ENCODE peak calls at places on chromosomes 2 and 18, in five cellular contexts. U is sigmoid colon, V is transverse colon, K is mammary epithelial cell, Z is mucosa of descending colon. R is an unnamed sample.

GRCh38 chr2:129698593-129698992 is 280.9 kb upstream of the RAB6C start:
- DNase-seq in U (no peak), V (no peak), K (no peak), Z (no peak), R (no peak)

GRCh38 chr18:24051256-24051947 is 36.8 kb downstream of the TTC39C start:
- DNase-seq in U (no peak), V (no peak), K (peak; percentile 40), Z (no peak), R (no peak)

GRCh38 chr2:219158025-219158424 is 2.6 kb downstream of the NHEJ1 start:
- DNase-seq in U (no peak), V (no peak), K (no peak), Z (no peak), R (peak; percentile 49)

GRCh38 chr2:132489150-132489549 is 72.5 kb downstream of the GPR39 start:
- DNase-seq in U (no peak), V (no peak), K (peak; percentile 17), Z (peak; percentile 25), R (no peak)

GRCh38 chr18:23291456-23292205 is 156.3 kb downstream of the CABLES1 start:
- DNase-seq in U (no peak), V (no peak), K (peak; percentile 70), Z (no peak), R (no peak)

GRCh38 chr18:45464619-45465018 is 150.7 kb upstream of the SLC14A2 start:
- DNase-seq in U (no peak), V (no peak), K (no peak), Z (no peak), R (no peak)

GRCh38 chr2:85920810-85921545 is 32.2 kb upstream of the ST3GAL5 start:
- DNase-seq in U (no peak), V (no peak), K (no peak), Z (no peak), R (no peak)

GRCh38 chr2:118580651-118581050 is 266.8 kb downstream of the EN1 start:
- DNase-seq in U (no peak), V (no peak), K (peak; percentile 77), Z (no peak), R (no peak)

GRCh38 chr2:179263460-179264237 is 983 bp downstream of the SESTD1 start:
- DNase-seq in U (peak; percentile 79), V (peak; percentile 41), K (peak; percentile 59), Z (peak; percentile 71), R (peak; percentile 42)

GRCh38 chr2:155980941-155981561 is 351.5 kb downstream of the NR4A2 start:
- DNase-seq in U (no peak), V (no peak), K (no peak), Z (no peak), R (no peak)

GRCh38 chr2:113232123-113232522 is 46.6 kb downstream of the PAX8 start:
- DNase-seq in U (no peak), V (no peak), K (no peak), Z (no peak), R (no peak)

GRCh38 chr2:113232730-113233129 is 46.0 kb downstream of the PAX8 start:
- DNase-seq in U (no peak), V (no peak), K (no peak), Z (no peak), R (no peak)

GRCh38 chr2:113236367-113237159 is 42.2 kb downstream of the PAX8 start:
- DNase-seq in U (peak; percentile 61), V (no peak), K (peak; percentile 17), Z (no peak), R (no peak)

GRCh38 chr2:113233593-113234550 is 44.8 kb downstream of the PAX8 start:
- DNase-seq in U (no peak), V (no peak), K (peak; percentile 37), Z (no peak), R (peak; percentile 83)

DNA sequence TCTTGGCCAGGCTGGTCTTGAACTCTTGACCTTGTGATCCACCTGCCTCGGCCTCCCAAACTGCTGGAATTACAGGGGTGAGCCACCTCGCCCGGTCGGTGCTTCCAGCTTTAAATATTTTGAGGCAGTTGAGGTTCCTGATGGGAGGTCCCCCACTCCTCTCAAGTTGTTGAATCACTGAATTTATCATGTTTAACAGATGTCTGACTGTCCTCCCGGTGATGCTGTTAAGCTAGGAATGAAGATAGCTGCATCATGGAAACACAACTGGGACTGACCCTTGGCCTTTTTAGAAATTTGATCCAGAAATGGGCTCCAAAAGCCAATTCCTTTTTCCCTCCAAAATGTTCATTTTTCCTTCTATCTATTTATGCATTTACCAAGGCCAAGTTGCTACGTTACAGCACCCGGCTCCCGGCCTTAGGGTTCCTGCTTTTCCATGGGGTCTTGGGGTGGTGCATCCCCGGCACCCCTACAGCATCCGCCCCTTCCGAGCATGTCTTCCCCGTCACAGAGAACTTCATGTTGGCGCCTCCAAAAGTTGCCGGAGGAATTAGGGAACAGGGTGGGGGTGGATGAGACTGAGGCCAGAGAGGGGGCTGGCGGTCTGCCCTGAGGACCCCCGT is 43.9 kb downstream of the PAX8 start:
- DNase-seq in U (no peak), V (no peak), K (no peak), Z (no peak), R (no peak)
- H3K4me3 ChIP-seq in U (no peak overlapping the region), V (no peak overlapping the region), K (no peak overlapping the region), Z (no peak overlapping the region), R (no peak overlapping the region)

GRCh38 chr2:96869281-96869823 is 528 bp downstream of the SEMA4C start:
- DNase-seq in U (peak; percentile 96), V (peak; percentile 72), K (peak; percentile 44), Z (peak; percentile 76), R (peak; percentile 84)
- TF ChIP-seq CTCF in U (no peak), V (no peak), K (no peak), Z (no peak), R (no peak)

GRCh38 chr2:117065912-117066311 is 748.6 kb upstream of the DDX18 start:
- DNase-seq in U (no peak), V (no peak), K (no peak), Z (no peak), R (no peak)

GRCh38 chr2:117071556-117072102 is 742.9 kb upstream of the DDX18 start:
- DNase-seq in U (peak; percentile 62), V (no peak), K (no peak), Z (no peak), R (no peak)

GRCh38 chr2:117068371-117068770 is 746.1 kb upstream of the DDX18 start:
- DNase-seq in U (no peak), V (peak; percentile 12), K (no peak), Z (no peak), R (no peak)

DNA sequence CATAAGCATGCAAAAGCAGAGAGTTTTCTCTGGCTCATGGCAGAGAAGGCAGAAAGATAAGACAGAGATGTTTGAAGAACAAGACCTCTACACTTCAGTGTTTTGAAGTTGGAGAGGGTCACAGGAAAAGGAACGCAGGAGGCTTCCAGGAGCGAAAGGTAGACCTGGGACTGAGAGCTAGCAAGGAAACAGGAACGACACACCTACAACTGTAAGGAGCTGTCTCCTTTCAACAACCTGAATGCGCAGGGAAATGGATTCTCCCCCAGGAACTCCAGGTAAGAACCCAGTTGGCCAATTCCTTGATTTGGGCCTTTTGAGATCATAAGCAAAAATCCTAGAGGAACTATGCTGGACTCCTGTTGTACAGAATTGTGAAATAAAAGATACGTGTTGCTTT is 746.6 kb upstream of the DDX18 start:
- DNase-seq in U (no peak), V (no peak), K (no peak), Z (no peak), R (no peak)
- H3K4me1 ChIP-seq in U (no peaks in the 10 kb centered on the region), V (no peaks in the 10 kb centered on the region), K (no peaks in the 10 kb centered on the region), Z (no peaks in the 10 kb centered on the region), R (no peaks in the 10 kb centered on the region)

DNA sequence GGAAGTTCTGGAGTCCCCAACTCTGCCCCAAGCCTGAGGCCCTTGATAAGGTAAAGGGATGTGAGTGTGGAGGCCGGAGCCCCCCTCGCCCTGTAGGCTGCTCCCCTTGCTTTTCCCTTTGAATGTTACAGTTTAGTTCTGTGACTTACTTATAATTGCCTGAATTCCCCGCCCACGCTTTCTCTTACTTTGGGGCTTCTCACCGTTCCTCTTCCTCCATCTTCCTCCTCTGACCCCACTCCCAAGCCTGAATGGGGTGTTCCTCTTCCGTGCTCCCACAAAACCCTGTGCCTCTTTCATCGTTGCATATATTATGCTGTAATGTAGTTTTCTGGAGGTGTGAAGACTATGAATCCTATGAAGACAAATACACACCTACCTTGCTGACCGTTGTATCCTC is 15.0 kb upstream of the IL1RN start:
- DNase-seq in U (no peak), V (no peak), K (no peak), Z (no peak), R (no peak)
- H3K4me3 ChIP-seq in U (no peak overlapping the region), V (no peak overlapping the region), K (no peak overlapping the region), Z (no peak overlapping the region), R (no peak overlapping the region)

DNA sequence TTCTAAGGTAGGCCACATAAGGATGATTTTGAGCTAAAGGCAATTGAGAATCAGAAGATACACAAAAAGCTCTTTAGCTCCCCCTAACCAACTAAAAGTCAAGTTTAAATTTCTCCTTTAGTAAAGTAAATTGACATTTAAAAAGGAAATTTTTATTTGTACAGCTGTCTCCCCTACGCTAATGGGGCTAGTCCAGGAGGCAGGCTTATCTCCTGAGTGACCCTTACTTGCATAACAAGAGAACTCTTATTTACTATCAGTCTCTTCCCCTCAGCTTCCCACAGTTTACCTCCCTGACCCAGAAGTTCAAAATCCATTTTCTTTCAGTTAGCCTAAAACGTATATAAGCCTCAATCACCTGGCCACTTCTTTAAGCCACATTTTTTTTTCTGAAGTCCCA is 1002.8 kb upstream of the NRXN1 start:
- DNase-seq in U (no peak), V (no peak), K (no peak), Z (no peak), R (no peak)
- TF ChIP-seq CTCF in U (no peak), V (no peak), K (no peak), Z (no peak), R (no peak)

GRCh38 chr18:3916082-3916481 is 466.1 kb downstream of the TGIF1 start:
- DNase-seq in U (no peak), V (no peak), K (no peak), Z (no peak), R (peak; percentile 21)
- H3K4me1 ChIP-seq in U (no peaks in the 10 kb centered on the region), V (no peaks in the 10 kb centered on the region), K (peaks cover 7% of the 10 kb centered on the region), Z (no peaks in the 10 kb centered on the region), R (no peaks in the 10 kb centered on the region)

DNA sequence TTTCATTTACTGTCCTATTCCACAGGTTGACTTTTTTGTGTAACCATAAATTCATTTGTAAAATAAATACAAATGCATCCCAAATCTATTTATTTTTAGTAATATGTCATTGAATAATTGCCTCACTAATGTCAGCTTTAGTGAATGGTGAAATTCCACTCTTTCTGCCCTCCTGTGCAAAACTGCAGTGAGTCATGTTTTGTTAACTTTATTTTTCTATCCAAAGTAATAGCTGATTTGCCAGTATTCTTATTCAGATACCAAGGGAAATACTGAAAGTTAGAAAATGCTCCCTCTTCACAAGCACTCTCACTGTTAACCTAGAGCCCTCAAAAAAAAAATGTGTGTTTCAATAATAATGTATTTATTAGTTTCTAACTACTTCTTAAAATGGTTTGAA is 322.8 kb downstream of the RIT2 start:
- DNase-seq in U (no peak), V (no peak), K (no peak), Z (no peak), R (no peak)
- H3K4me3 ChIP-seq in U (no peak overlapping the region), V (no peak overlapping the region), K (no peak overlapping the region), Z (no peak overlapping the region), R (no peak overlapping the region)